ENCODE peak calls at places on chromosome 13, in four cellular contexts. K is heart left ventricle, Y is adrenal gland, U is cardiac muscle cell. Z is an unnamed sample. For H3K36me3, the result is how much of the 10 kb centered on the place peaks cover.

GRCh38 chr13:75864718-75865117 is 228.6 kb downstream of the LMO7 start:
- DNase-seq in Y (no peak), U (no peak), K (no peak), Z (no peak)

GRCh38 chr13:40063278-40063698 is 407.8 kb downstream of the COG6 start:
- DNase-seq in Y (no peak), K (no peak), U (no peak), Z (no peak)

GRCh38 chr13:39918837-39919236 is 263.4 kb downstream of the COG6 start:
- DNase-seq in K (no peak), Y (no peak), U (no peak), Z (no peak)

GRCh38 chr13:35855531-35856019 is 275.6 kb downstream of the DCLK1 start:
- DNase-seq in Y (no peak), U (no peak), K (no peak), Z (no peak)

GRCh38 chr13:114010401-114011101 is 36.7 kb upstream of the C13orf46 start:
- DNase-seq in K (peak), Y (no peak), U (no peak), Z (no peak)

GRCh38 chr13:29704648-29705047 is 109.2 kb upstream of the SLC7A1 start:
- DNase-seq in K (peak), U (peak), Y (no peak), Z (no peak)

GRCh38 chr13:99527346-99527745 is 26.1 kb downstream of the TM9SF2 start:
- DNase-seq in U (no peak), K (no peak), Y (no peak), Z (no peak)

GRCh38 chr13:101157261-101157660 is 259.0 kb downstream of the NALCN start:
- DNase-seq in U (no peak), K (no peak), Y (no peak), Z (no peak)

GRCh38 chr13:99652141-99652540 is 150.9 kb downstream of the TM9SF2 start:
- DNase-seq in K (no peak), Y (no peak), U (no peak), Z (no peak)

GRCh38 chr13:111973186-111974064 is 93.5 kb upstream of the SOX1 start:
- DNase-seq in K (no peak), Y (no peak), U (peak), Z (no peak)

GRCh38 chr13:77079902-77080413 is 53.0 kb upstream of the FBXL3 start:
- DNase-seq in K (no peak), Y (peak), U (no peak), Z (no peak)
- H3K36me3 ChIP-seq in K (half or more), Y (under half), U (under half), Z (under half)

GRCh38 chr13:51767100-51767499 is 36.9 kb downstream of the DHRS12 start:
- DNase-seq in Y (no peak), U (no peak), K (no peak), Z (no peak)
- TF ChIP-seq CTCF in Y (no peak), U (no peak), K (no peak), Z (no peak)

GRCh38 chr13:60492187-60492586 is 95.2 kb downstream of the TDRD3 start:
- DNase-seq in K (no peak), Y (no peak), U (no peak), Z (no peak)
- H3K36me3 ChIP-seq in K (under half), Y (under half), U (under half), Z (under half)

GRCh38 chr13:74696148-74696922 is 562.1 kb upstream of the KLF12 start:
- DNase-seq in U (no peak), Y (peak), K (no peak), Z (no peak)
- TF ChIP-seq CTCF in U (no peak), Y (no peak), K (no peak), Z (no peak)

GRCh38 chr13:109720758-109721184 is 65.6 kb downstream of the IRS2 start:
- DNase-seq in K (no peak), Y (no peak), U (no peak), Z (no peak)

GRCh38 chr13:109718726-109719125 is 67.7 kb downstream of the IRS2 start:
- DNase-seq in Y (no peak), K (no peak), U (no peak), Z (no peak)

GRCh38 chr13:109719962-109720646 is 66.3 kb downstream of the IRS2 start:
- DNase-seq in Y (peak), U (no peak), K (no peak), Z (no peak)

GRCh38 chr13:109715902-109716301 is 70.5 kb downstream of the IRS2 start:
- DNase-seq in U (peak), Y (peak), K (no peak), Z (no peak)

DNA sequence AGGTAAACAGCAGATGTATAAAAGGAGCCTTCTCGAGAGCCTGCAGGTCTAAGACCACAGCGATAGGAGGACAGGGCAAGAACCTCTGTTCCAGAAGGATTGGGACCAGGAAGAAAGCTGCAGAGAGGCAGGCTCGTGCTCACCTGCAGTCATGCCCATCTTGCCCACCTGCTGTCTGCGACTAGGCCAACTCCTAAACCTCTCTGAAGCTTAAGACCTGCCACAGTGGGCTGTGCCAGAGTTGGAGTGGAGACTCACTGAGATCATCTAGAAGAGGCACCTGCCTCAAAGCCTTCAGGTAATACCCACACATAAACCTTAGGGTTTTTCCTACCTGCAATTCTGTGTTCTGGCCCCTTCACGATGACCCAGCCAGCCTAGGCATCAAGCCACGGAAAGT is 68.7 kb downstream of the IRS2 start:
- DNase-seq in K (no peak), Y (no peak), U (no peak), Z (no peak)
- H3K36me3 ChIP-seq in K (under half), Y (under half), U (under half), Z (under half)

GRCh38 chr13:22102237-22102636 is 431.4 kb downstream of the FGF9 start:
- DNase-seq in Y (no peak), U (no peak), K (no peak), Z (no peak)
- TF ChIP-seq CTCF in Y (no peak), U (no peak), K (no peak), Z (no peak)

GRCh38 chr13:34078334-34078999 is 260.5 kb downstream of the RFC3 start:
- DNase-seq in K (no peak), Y (no peak), U (no peak), Z (no peak)
- H3K36me3 ChIP-seq in K (under half), Y (under half), U (under half), Z (under half)